ENCODE peak calls at places on chromosomes 4 and X, in four cellular contexts. One of them, this sample, is unnamed.

GRCh38 chrX:103157511-103158316 is 57.2 kb upstream of the BEX4 start:
- DNase-seq in HepG2: peak
- DNase-seq in K562: peak
- DNase-seq in HCT116: no peak
- DNase-seq in this sample: peak

GRCh38 chr4:126825083-126825482 is 807.7 kb upstream of the INTU start:
- DNase-seq in HCT116: no peak
- DNase-seq in HepG2: no peak
- DNase-seq in K562: no peak
- DNase-seq in this sample: no peak

GRCh38 chr4:44670466-44671199 is 7.6 kb upstream of the GUF1 start:
- DNase-seq in HCT116: no peak
- DNase-seq in HepG2: no peak
- DNase-seq in K562: no peak
- DNase-seq in this sample: no peak

GRCh38 chr4:114827651-114828050 is 229.0 kb downstream of the UGT8 start:
- DNase-seq in HCT116: no peak
- DNase-seq in HepG2: no peak
- DNase-seq in K562: no peak
- DNase-seq in this sample: no peak

GRCh38 chr4:121150003-121150402 is 14.1 kb downstream of the TNIP3 start:
- DNase-seq in HCT116: no peak
- DNase-seq in HepG2: no peak
- DNase-seq in K562: no peak
- DNase-seq in this sample: no peak

GRCh38 chrX:152177052-152177451 is 38.7 kb upstream of the MAGEA10 start:
- DNase-seq in HCT116: no peak
- DNase-seq in HepG2: no peak
- DNase-seq in K562: peak
- DNase-seq in this sample: no peak

GRCh38 chrX:44975666-44976263 is 102.8 kb downstream of the KDM6A start:
- DNase-seq in HCT116: no peak
- DNase-seq in HepG2: peak
- DNase-seq in K562: no peak
- DNase-seq in this sample: no peak

GRCh38 chr4:178599521-178599920 is 1157.3 kb upstream of the AGA start:
- DNase-seq in HepG2: no peak
- DNase-seq in K562: no peak
- DNase-seq in HCT116: no peak
- DNase-seq in this sample: no peak

GRCh38 chrX:110218591-110218990 is 99.3 kb downstream of the AMMECR1 start:
- DNase-seq in HCT116: no peak
- DNase-seq in K562: no peak
- DNase-seq in HepG2: no peak
- DNase-seq in this sample: no peak

GRCh38 chr4:37864786-37865185 is 26.1 kb upstream of the TBC1D1 start:
- DNase-seq in HepG2: no peak
- DNase-seq in HCT116: no peak
- DNase-seq in K562: no peak
- DNase-seq in this sample: no peak

GRCh38 chrX:74923942-74924448 is 1.3 kb downstream of the NEXMIF start:
- DNase-seq in HCT116: no peak
- DNase-seq in HepG2: no peak
- DNase-seq in K562: no peak
- DNase-seq in this sample: no peak

GRCh38 chr4:106587558-106587957 is 219.0 kb upstream of the GIMD1 start:
- DNase-seq in K562: no peak
- DNase-seq in HCT116: no peak
- DNase-seq in HepG2: no peak
- DNase-seq in this sample: no peak

GRCh38 chrX:104195489-104196084 is 29.3 kb downstream of the FAM199X start:
- DNase-seq in HCT116: peak
- DNase-seq in HepG2: peak
- DNase-seq in K562: peak
- DNase-seq in this sample: peak

GRCh38 chr4:150722908-150723362 is 141.0 kb downstream of the MAB21L2 start:
- DNase-seq in K562: no peak
- DNase-seq in HCT116: no peak
- DNase-seq in HepG2: no peak
- DNase-seq in this sample: no peak

GRCh38 chr4:77352192-77352591 is 195.2 kb downstream of the CCNG2 start:
- DNase-seq in HCT116: no peak
- DNase-seq in HepG2: no peak
- DNase-seq in K562: no peak
- DNase-seq in this sample: no peak

GRCh38 chr4:9970399-9971011 is 50.8 kb downstream of the SLC2A9 start:
- DNase-seq in K562: no peak
- DNase-seq in HCT116: no peak
- DNase-seq in HepG2: no peak
- DNase-seq in this sample: no peak

GRCh38 chr4:145487626-145488025 is 6.0 kb downstream of the SMAD1 start:
- DNase-seq in HepG2: no peak
- DNase-seq in HCT116: no peak
- DNase-seq in K562: no peak
- DNase-seq in this sample: no peak

GRCh38 chr4:77376788-77377460 is 219.9 kb downstream of the CCNG2 start:
- DNase-seq in K562: no peak
- DNase-seq in HCT116: no peak
- DNase-seq in HepG2: no peak
- DNase-seq in this sample: no peak

GRCh38 chr4:16079046-16079445 is 4.8 kb downstream of the PROM1 start:
- DNase-seq in K562: no peak
- DNase-seq in HepG2: no peak
- DNase-seq in HCT116: no peak
- DNase-seq in this sample: no peak

GRCh38 chrX:47561653-47562151 is 697 bp downstream of the ARAF start:
- DNase-seq in HCT116: no peak
- DNase-seq in HepG2: no peak
- DNase-seq in K562: no peak
- DNase-seq in this sample: no peak

GRCh38 chrX:5829060-5829459 is 399.6 kb downstream of the NLGN4X start:
- DNase-seq in K562: no peak
- DNase-seq in HCT116: no peak
- DNase-seq in HepG2: no peak
- DNase-seq in this sample: no peak

DNA sequence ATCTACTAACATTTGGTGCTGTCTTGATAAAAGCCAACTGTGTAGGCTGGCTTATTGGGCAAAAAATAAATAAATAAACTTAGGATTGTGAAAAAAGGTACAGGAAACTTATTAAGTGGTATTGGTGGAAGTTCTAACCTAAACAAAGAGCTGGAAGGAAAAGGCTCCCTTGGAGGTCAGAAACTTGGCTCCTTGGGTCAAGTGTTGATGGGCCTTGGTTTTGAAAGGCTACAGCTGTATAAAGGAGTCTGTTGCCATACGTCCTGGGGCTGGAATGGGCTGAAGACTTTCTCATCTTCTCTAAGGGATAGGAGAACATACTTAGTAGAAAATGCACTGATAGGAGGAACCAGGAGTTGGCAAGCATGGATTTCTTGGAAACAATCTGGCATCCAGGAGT is 56.5 kb downstream of the PDLIM5 start:
- DNase-seq in HCT116: no peak
- DNase-seq in HepG2: no peak
- DNase-seq in K562: no peak
- DNase-seq in this sample: no peak
- TF ChIP-seq SIN3A in HCT116: no peak
- TF ChIP-seq SIN3A in HepG2: no peak
- TF ChIP-seq SIN3A in K562: no peak
- TF ChIP-seq SIN3A in this sample: no peak

GRCh38 chr4:174425669-174426068 is 96.6 kb downstream of the HPGD start:
- DNase-seq in K562: no peak
- DNase-seq in HepG2: no peak
- DNase-seq in HCT116: no peak
- DNase-seq in this sample: no peak

GRCh38 chr4:174422893-174423256 is 99.4 kb downstream of the HPGD start:
- DNase-seq in K562: no peak
- DNase-seq in HCT116: no peak
- DNase-seq in HepG2: no peak
- DNase-seq in this sample: no peak

GRCh38 chr4:174427562-174428140 is 94.6 kb downstream of the HPGD start:
- DNase-seq in HCT116: no peak
- DNase-seq in K562: no peak
- DNase-seq in HepG2: no peak
- DNase-seq in this sample: no peak

GRCh38 chr4:174420317-174420716 is 102.0 kb downstream of the HPGD start:
- DNase-seq in K562: peak
- DNase-seq in HCT116: no peak
- DNase-seq in HepG2: no peak
- DNase-seq in this sample: no peak

GRCh38 chr4:174423257-174423944 is 98.9 kb downstream of the HPGD start:
- DNase-seq in K562: peak
- DNase-seq in HCT116: peak
- DNase-seq in HepG2: no peak
- DNase-seq in this sample: peak
- TF ChIP-seq TCF7L2 in K562: no peak
- TF ChIP-seq TCF7L2 in HCT116: no peak
- TF ChIP-seq TCF7L2 in HepG2: no peak
- TF ChIP-seq TCF7L2 in this sample: no peak

GRCh38 chr4:186726440-186727148 is 2.9 kb upstream of the FAT1 start:
- DNase-seq in HepG2: peak
- DNase-seq in HCT116: peak
- DNase-seq in K562: peak
- DNase-seq in this sample: no peak

GRCh38 chr4:186727149-186727976 is 3.7 kb upstream of the FAT1 start:
- DNase-seq in HCT116: no peak
- DNase-seq in HepG2: no peak
- DNase-seq in K562: no peak
- DNase-seq in this sample: no peak

GRCh38 chr4:186729856-186730255 is 6.2 kb upstream of the FAT1 start:
- DNase-seq in K562: no peak
- DNase-seq in HCT116: no peak
- DNase-seq in HepG2: no peak
- DNase-seq in this sample: no peak

GRCh38 chr4:186727977-186728519 is 4.4 kb upstream of the FAT1 start:
- DNase-seq in HCT116: peak
- DNase-seq in K562: no peak
- DNase-seq in HepG2: peak
- DNase-seq in this sample: peak

GRCh38 chr4:186728631-186729271 is 5.1 kb upstream of the FAT1 start:
- DNase-seq in K562: no peak
- DNase-seq in HepG2: peak
- DNase-seq in HCT116: peak
- DNase-seq in this sample: no peak
- TF ChIP-seq SIN3A in K562: no peak
- TF ChIP-seq SIN3A in HepG2: peak
- TF ChIP-seq SIN3A in HCT116: no peak
- TF ChIP-seq SIN3A in this sample: no peak

DNA sequence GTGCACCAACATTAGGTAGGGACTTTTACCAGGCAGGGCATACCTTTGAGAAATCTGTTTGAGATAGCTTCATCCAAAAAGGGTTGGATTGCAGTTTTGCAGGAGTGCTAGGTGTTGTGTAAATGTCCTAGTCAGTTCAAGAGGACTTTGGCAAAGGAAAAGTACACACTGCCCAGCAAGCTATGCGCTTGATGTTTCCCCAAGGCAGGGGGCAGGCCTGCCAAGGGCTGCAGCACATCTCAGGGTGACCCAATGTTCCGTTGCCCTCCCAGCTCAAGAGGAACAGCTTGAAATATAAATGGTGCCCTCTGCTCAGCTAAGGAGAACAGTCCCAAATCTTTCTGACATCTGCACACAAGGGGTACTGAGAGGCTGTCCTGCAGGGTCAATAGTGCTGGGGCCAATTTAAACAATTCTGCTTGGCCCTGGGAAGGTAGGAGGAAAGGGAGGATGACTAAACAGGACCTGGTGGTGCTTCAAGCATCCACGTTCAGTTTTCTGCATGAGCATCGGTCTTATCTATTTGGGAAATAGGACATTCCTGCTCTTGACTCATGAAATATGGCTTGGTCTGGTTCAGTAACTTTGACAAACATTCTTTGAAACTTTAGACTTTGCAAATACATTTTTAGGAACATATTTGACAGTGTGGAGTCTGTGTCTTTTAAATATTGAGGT is 130.7 kb downstream of the COL4A6 start:
- DNase-seq in HCT116: no peak
- DNase-seq in K562: no peak
- DNase-seq in HepG2: peak
- DNase-seq in this sample: no peak
- TF ChIP-seq TCF7L2 in HCT116: no peak
- TF ChIP-seq TCF7L2 in K562: no peak
- TF ChIP-seq TCF7L2 in HepG2: no peak
- TF ChIP-seq TCF7L2 in this sample: no peak

GRCh38 chrX:17459008-17459407 is 84.0 kb downstream of the NHS start:
- DNase-seq in HepG2: no peak
- DNase-seq in K562: no peak
- DNase-seq in HCT116: no peak
- DNase-seq in this sample: no peak
- TF ChIP-seq SIN3A in HepG2: no peak
- TF ChIP-seq SIN3A in K562: no peak
- TF ChIP-seq SIN3A in HCT116: no peak
- TF ChIP-seq SIN3A in this sample: no peak

GRCh38 chr4:74111990-74112389 is 13.0 kb upstream of the CXCL2 start:
- DNase-seq in K562: no peak
- DNase-seq in HCT116: no peak
- DNase-seq in HepG2: no peak
- DNase-seq in this sample: no peak
- TF ChIP-seq TCF7L2 in K562: no peak
- TF ChIP-seq TCF7L2 in HCT116: no peak
- TF ChIP-seq TCF7L2 in HepG2: no peak
- TF ChIP-seq TCF7L2 in this sample: no peak

GRCh38 chr4:7364979-7365378 is 69.8 kb downstream of the PSAPL1 start:
- DNase-seq in HepG2: no peak
- DNase-seq in HCT116: no peak
- DNase-seq in K562: no peak
- DNase-seq in this sample: no peak
- TF ChIP-seq SIN3A in HepG2: no peak
- TF ChIP-seq SIN3A in HCT116: no peak
- TF ChIP-seq SIN3A in K562: no peak
- TF ChIP-seq SIN3A in this sample: no peak

GRCh38 chr4:1566838-1567518 is 117.1 kb downstream of the FAM53A start:
- DNase-seq in K562: no peak
- DNase-seq in HCT116: no peak
- DNase-seq in HepG2: no peak
- DNase-seq in this sample: no peak
- TF ChIP-seq TCF7L2 in K562: no peak
- TF ChIP-seq TCF7L2 in HCT116: no peak
- TF ChIP-seq TCF7L2 in HepG2: no peak
- TF ChIP-seq TCF7L2 in this sample: no peak